ENCODE peak calls at places on chromosomes 7 and 10, in nine cellular contexts. E is suprapubic skin, D is transverse colon, B is K562, O is sigmoid colon, S is esophagus muscularis mucosa, N is H1, Y is stomach, W is GM12878. Z is an unnamed sample.

GRCh38 chr10:59709472-59710125 is at the start of gene SLC16A9:
- DNase-seq in E (no peak), D (peak; percentile 69), B (peak; percentile 66), O (peak; percentile 67), S (no peak), N (peak; percentile 41), Y (peak; percentile 44), W (peak; percentile 8), Z (peak; percentile 34)

GRCh38 chr10:6543431-6544005 is 36.6 kb downstream of the PRKCQ start:
- DNase-seq in E (no peak), D (peak; percentile 11), B (no peak), O (no peak), S (no peak), N (no peak), Y (no peak), W (no peak), Z (no peak)

GRCh38 chr7:27999829-28000228 is 180.8 kb downstream of the JAZF1 start:
- DNase-seq in E (no peak), D (no peak), B (no peak), O (no peak), S (no peak), N (no peak), Y (no peak), W (no peak), Z (no peak)

GRCh38 chr7:13800694-13801448 is 188.6 kb downstream of the ETV1 start:
- DNase-seq in E (no peak), D (no peak), B (no peak), O (no peak), S (no peak), N (no peak), Y (peak; percentile 42), W (no peak), Z (no peak)

GRCh38 chr7:104059103-104059502 is 69.6 kb upstream of the RELN start:
- DNase-seq in E (no peak), D (no peak), B (no peak), O (no peak), S (no peak), N (no peak), Y (no peak), W (no peak), Z (no peak)

GRCh38 chr7:98238976-98239375 is 13.1 kb downstream of the TECPR1 start:
- DNase-seq in E (no peak), D (no peak), B (no peak), O (no peak), S (no peak), N (no peak), Y (no peak), W (no peak), Z (no peak)

GRCh38 chr7:12508554-12508953 is 62.0 kb upstream of the SCIN start:
- DNase-seq in E (no peak), D (no peak), B (no peak), O (no peak), S (no peak), N (no peak), Y (no peak), W (no peak), Z (no peak)

GRCh38 chr7:73442903-73443542 is 9.4 kb downstream of the FZD9 start:
- DNase-seq in E (no peak), D (no peak), B (no peak), O (peak; percentile 46), S (no peak), N (no peak), Y (peak; percentile 24), W (no peak), Z (no peak)

GRCh38 chr10:61063035-61063434 is 119.0 kb upstream of the RHOBTB1 start:
- DNase-seq in E (no peak), D (no peak), B (no peak), O (no peak), S (no peak), N (no peak), Y (no peak), W (no peak), Z (no peak)

GRCh38 chr10:92238062-92238585 is 52.8 kb downstream of the CPEB3 start:
- DNase-seq in E (no peak), D (no peak), B (no peak), O (no peak), S (no peak), N (no peak), Y (no peak), W (no peak), Z (no peak)

GRCh38 chr7:3955026-3955425 is 654.0 kb downstream of the SDK1 start:
- DNase-seq in E (peak; percentile 67), D (no peak), B (no peak), O (no peak), S (no peak), N (no peak), Y (no peak), W (no peak), Z (no peak)

DNA sequence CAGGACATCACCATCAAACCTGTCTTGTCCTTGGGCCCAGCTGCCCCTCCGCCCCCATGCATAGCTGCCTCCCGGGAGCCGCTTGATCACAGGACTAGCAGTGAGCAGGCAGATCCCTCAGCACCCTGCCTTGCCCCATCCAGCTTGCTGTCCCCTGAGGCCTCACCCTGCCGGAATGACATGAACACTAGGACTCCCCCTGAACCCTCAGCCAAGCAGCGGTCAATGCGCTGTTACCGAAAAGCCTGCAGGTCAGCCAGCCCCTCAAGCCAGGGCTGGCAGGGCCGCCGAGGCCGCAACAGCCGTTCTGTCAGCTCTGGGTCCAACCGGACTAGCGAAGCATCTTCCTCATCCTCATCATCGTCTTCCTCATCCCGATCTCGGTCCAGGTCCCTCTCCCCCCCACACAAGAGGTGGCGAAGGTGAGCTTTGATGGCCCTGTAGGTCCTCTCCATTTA is 5.2 kb upstream of the NOLC1 start:
- DNase-seq in E (no peak), D (no peak), B (no peak), O (no peak), S (no peak), N (no peak), Y (no peak), W (no peak), Z (no peak)
- TF ChIP-seq POLR2A in E (no peak), D (no peak), B (peak; percentile 47), O (no peak), S (no peak), N (no peak), Y (no peak), W (no peak), Z (no peak)

GRCh38 chr10:22945934-22946673 is 18.3 kb downstream of the ARMC3 start:
- DNase-seq in E (no peak), D (no peak), B (no peak), O (no peak), S (no peak), N (no peak), Y (no peak), W (peak; percentile 24), Z (no peak)
- TF ChIP-seq EP300 in E (no peak), D (no peak), B (no peak), O (no peak), S (no peak), N (no peak), Y (no peak), W (no peak), Z (no peak)

GRCh38 chr10:100347568-100348195 is 649 bp downstream of the SCD start:
- DNase-seq in E (no peak), D (no peak), B (no peak), O (no peak), S (no peak), N (no peak), Y (no peak), W (no peak), Z (no peak)
- TF ChIP-seq POLR2AphosphoS5 in E (no peak), D (no peak), B (no peak), O (no peak), S (no peak), N (no peak), Y (no peak), W (no peak), Z (no peak)

GRCh38 chr7:95590387-95591248 is 5.7 kb downstream of the PDK4 start:
- DNase-seq in E (no peak), D (no peak), B (no peak), O (no peak), S (no peak), N (no peak), Y (no peak), W (no peak), Z (no peak)
- TF ChIP-seq POLR2A in E (no peak), D (peak; percentile 14), B (no peak), O (no peak), S (peak; percentile 31), N (no peak), Y (no peak), W (no peak), Z (no peak)

GRCh38 chr10:90313548-90314325 is 544.1 kb downstream of the HTR7 start:
- DNase-seq in E (no peak), D (no peak), B (no peak), O (no peak), S (no peak), N (no peak), Y (no peak), W (no peak), Z (no peak)
- TF ChIP-seq EP300 in E (no peak), D (no peak), B (no peak), O (no peak), S (no peak), N (no peak), Y (no peak), W (no peak), Z (no peak)

GRCh38 chr7:36261019-36261754 is 108.1 kb downstream of the EEPD1 start:
- DNase-seq in E (no peak), D (no peak), B (no peak), O (no peak), S (no peak), N (no peak), Y (no peak), W (no peak), Z (no peak)
- TF ChIP-seq POLR2AphosphoS5 in E (no peak), D (no peak), B (no peak), O (no peak), S (no peak), N (no peak), Y (no peak), W (no peak), Z (no peak)

Z was measured in upper lobe of left lung.